ENCODE peak calls at places on chromosomes 3 and 15, in nine cellular contexts. J, I, N, C, D, A, Q, O and H are unnamed samples.

GRCh38 chr3:18946524-18946923 is 201.8 kb upstream of the KCNH8 start:
- DNase-seq in J (peak; percentile 66), I (no peak), N (no peak), C (peak; percentile 23), D (no peak), A (no peak), Q (no peak), O (no peak), H (no peak)

GRCh38 chr3:107816082-107816481 is 274.7 kb downstream of the CD47 start:
- DNase-seq in J (no peak), I (no peak), N (no peak), C (no peak), D (no peak), A (no peak), Q (no peak), O (no peak), H (no peak)

GRCh38 chr3:30399394-30400181 is 206.8 kb upstream of the TGFBR2 start:
- DNase-seq in J (peak; percentile 32), I (no peak), N (no peak), C (no peak), D (no peak), A (peak; percentile 47), Q (no peak), O (no peak), H (no peak)

GRCh38 chr15:48962662-48963523 is 826 bp downstream of the SHC4 start:
- DNase-seq in J (no peak), I (peak; percentile 69), N (no peak), C (peak; percentile 42), D (no peak), A (peak; percentile 64), Q (no peak), O (no peak), H (no peak)

GRCh38 chr3:42066516-42067181 is 24.5 kb upstream of the TRAK1 start:
- DNase-seq in J (no peak), I (no peak), N (no peak), C (no peak), D (no peak), A (peak; percentile 75), Q (no peak), O (no peak), H (no peak)

GRCh38 chr15:68774521-68775293 is 46.0 kb downstream of the ANP32A start:
- DNase-seq in J (no peak), I (peak; percentile 11), N (no peak), C (no peak), D (no peak), A (no peak), Q (no peak), O (no peak), H (no peak)

GRCh38 chr15:61195116-61196002 is 33.7 kb downstream of the RORA start:
- DNase-seq in J (peak; percentile 54), I (no peak), N (no peak), C (no peak), D (no peak), A (peak; percentile 75), Q (no peak), O (no peak), H (no peak)

GRCh38 chr3:122754867-122755835 is 38.5 kb downstream of the HSPBAP1 start:
- DNase-seq in J (peak; percentile 62), I (no peak), N (no peak), C (peak; percentile 69), D (no peak), A (peak; percentile 80), Q (peak; percentile 18), O (peak; percentile 3), H (no peak)

GRCh38 chr3:3191675-3192480 is 12.4 kb upstream of the CRBN start:
- DNase-seq in J (no peak), I (no peak), N (no peak), C (no peak), D (no peak), A (peak; percentile 47), Q (peak; percentile 8), O (no peak), H (no peak)

GRCh38 chr3:14946749-14947104 is 656 bp upstream of the NR2C2 start:
- DNase-seq in J (no peak), I (no peak), N (no peak), C (no peak), D (no peak), A (no peak), Q (no peak), O (no peak), H (no peak)

GRCh38 chr15:88419830-88420229 is 47.4 kb downstream of the MRPL46 start:
- DNase-seq in J (peak; percentile 48), I (no peak), N (no peak), C (no peak), D (no peak), A (no peak), Q (no peak), O (no peak), H (no peak)

GRCh38 chr3:11567516-11568467 is 75.9 kb downstream of the VGLL4 start:
- DNase-seq in J (peak; percentile 94), I (peak; percentile 91), N (no peak), C (no peak), D (peak; percentile 90), A (peak; percentile 71), Q (no peak), O (no peak), H (peak; percentile 90)

GRCh38 chr15:99131441-99132023 is 26.7 kb downstream of the SYNM start:
- DNase-seq in J (no peak), I (peak; percentile 67), N (no peak), C (no peak), D (no peak), A (no peak), Q (no peak), O (no peak), H (peak; percentile 72)

GRCh38 chr3:177431525-177432255 is 234.4 kb upstream of the TBL1XR1 start:
- DNase-seq in J (no peak), I (no peak), N (no peak), C (no peak), D (no peak), A (no peak), Q (no peak), O (no peak), H (no peak)

GRCh38 chr15:28002867-28003266 is 96.2 kb downstream of the OCA2 start:
- DNase-seq in J (no peak), I (no peak), N (no peak), C (no peak), D (no peak), A (no peak), Q (no peak), O (no peak), H (no peak)

GRCh38 chr15:35546581-35547381 is 816 bp upstream of the DPH6 start:
- DNase-seq in J (no peak), I (no peak), N (no peak), C (no peak), D (no peak), A (no peak), Q (no peak), O (no peak), H (no peak)

GRCh38 chr3:124860599-124860998 is 26.6 kb downstream of the ITGB5 start:
- DNase-seq in J (peak; percentile 99), I (peak; percentile 87), N (no peak), C (peak; percentile 53), D (peak; percentile 77), A (peak; percentile 96), Q (no peak), O (no peak), H (peak; percentile 83)

GRCh38 chr3:96915465-96915864 is 101.1 kb downstream of the EPHA6 start:
- DNase-seq in J (no peak), I (no peak), N (no peak), C (no peak), D (no peak), A (no peak), Q (no peak), O (no peak), H (no peak)

GRCh38 chr3:23888617-23889228 is 28.1 kb downstream of the NKIRAS1 start:
- DNase-seq in J (no peak), I (no peak), N (no peak), C (no peak), D (no peak), A (peak; percentile 75), Q (peak; percentile 6), O (no peak), H (no peak)

GRCh38 chr3:62758296-62759066 is 116.7 kb downstream of the CADPS start:
- DNase-seq in J (no peak), I (no peak), N (no peak), C (no peak), D (no peak), A (no peak), Q (no peak), O (no peak), H (no peak)